ENCODE peak calls at places on chromosomes 16 and 17, in five cellular contexts. C, Y, D, U and T are unnamed samples.

GRCh38 chr17:19343256-19343630 is 19.3 kb downstream of the B9D1 start:
- DNase-seq in Y (no peak), U (no peak), D (no peak), C (no peak), T (no peak)

GRCh38 chr17:76196675-76197074 is 43.6 kb downstream of the RNF157 start:
- DNase-seq in D (no peak), C (peak), U (no peak), Y (peak), T (no peak)

GRCh38 chr16:20812510-20812909 is 6.2 kb downstream of the REXO5 start:
- DNase-seq in C (no peak), D (no peak), U (no peak), Y (no peak), T (no peak)

GRCh38 chr17:17851101-17851500 is 14.3 kb upstream of the SREBF1 start:
- DNase-seq in Y (no peak), D (no peak), U (no peak), C (peak), T (no peak)

GRCh38 chr16:20918486-20919239 is 18.1 kb downstream of the LYRM1 start:
- DNase-seq in D (no peak), C (no peak), Y (peak), U (no peak), T (peak)

GRCh38 chr16:82655315-82655714 is 28.5 kb downstream of the CDH13 start:
- DNase-seq in C (peak), U (no peak), Y (peak), D (no peak), T (peak)

GRCh38 chr16:31421587-31421986 is 6.6 kb downstream of the COX6A2 start:
- DNase-seq in U (no peak), Y (no peak), D (no peak), C (no peak), T (no peak)

GRCh38 chr16:75263963-75264445 is 12.6 kb upstream of the BCAR1 start:
- DNase-seq in C (peak), U (no peak), Y (peak), D (peak), T (no peak)

GRCh38 chr16:27374794-27375499 is 27.0 kb upstream of the IL21R start:
- DNase-seq in Y (peak), U (no peak), D (peak), C (peak), T (peak)

GRCh38 chr16:89918453-89919347 is at the start of gene MC1R:
- DNase-seq in D (peak), U (no peak), Y (peak), C (no peak), T (peak)

GRCh38 chr16:4261557-4262172 is 11.2 kb downstream of the TFAP4 start:
- DNase-seq in D (peak), U (no peak), Y (peak), C (no peak), T (peak)

GRCh38 chr17:71360301-71360700 is 760.5 kb upstream of the SOX9 start:
- DNase-seq in U (no peak), D (no peak), C (no peak), Y (no peak), T (peak)

GRCh38 chr16:48496571-48497095 is 111.4 kb upstream of the SIAH1 start:
- DNase-seq in U (no peak), D (no peak), Y (no peak), C (no peak), T (no peak)

GRCh38 chr16:19223235-19223847 is 55.3 kb downstream of the SYT17 start:
- DNase-seq in C (peak), Y (peak), D (no peak), U (no peak), T (no peak)

DNA sequence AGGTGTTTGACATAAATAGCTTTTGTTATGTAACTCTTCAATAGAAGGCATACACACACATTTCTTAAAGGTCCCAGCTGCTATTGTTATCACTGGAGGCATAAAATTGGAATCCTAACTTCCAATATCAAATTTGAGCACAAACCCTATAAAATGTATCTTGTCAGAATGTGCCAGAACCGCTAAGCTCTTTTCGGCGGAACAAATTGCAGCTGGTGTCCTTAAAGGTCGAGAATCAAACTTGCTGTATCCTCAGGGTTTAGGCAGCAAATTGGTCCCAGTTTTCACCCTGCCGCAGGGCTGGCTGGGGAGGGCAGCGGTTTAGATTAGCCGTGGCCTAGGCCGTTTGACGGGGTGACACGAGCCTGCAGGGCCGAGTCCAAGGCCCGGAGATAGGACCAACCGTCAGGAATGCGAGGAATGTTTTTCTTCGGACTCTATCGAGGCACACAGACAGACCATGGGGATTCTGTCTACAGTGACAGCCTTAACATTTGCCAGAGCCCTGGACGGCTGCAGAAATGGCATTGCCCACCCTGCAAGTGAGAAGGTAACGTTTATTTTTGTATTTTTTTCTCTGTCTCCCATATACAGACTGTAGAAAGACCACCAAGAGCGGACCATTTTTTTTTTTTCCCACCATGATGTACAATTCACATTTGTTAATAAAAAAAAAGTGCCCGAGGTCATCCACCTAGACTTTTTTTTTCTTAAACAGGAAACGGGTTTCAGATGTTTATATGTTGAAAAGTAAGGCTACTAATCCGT is 297.1 kb downstream of the IRF8 start:
- DNase-seq in U (no peak), D (no peak), C (no peak), Y (no peak), T (no peak)
- H3K4me3 ChIP-seq in U (no peak), D (no peak), C (no peak), Y (no peak), T (no peak)

DNA sequence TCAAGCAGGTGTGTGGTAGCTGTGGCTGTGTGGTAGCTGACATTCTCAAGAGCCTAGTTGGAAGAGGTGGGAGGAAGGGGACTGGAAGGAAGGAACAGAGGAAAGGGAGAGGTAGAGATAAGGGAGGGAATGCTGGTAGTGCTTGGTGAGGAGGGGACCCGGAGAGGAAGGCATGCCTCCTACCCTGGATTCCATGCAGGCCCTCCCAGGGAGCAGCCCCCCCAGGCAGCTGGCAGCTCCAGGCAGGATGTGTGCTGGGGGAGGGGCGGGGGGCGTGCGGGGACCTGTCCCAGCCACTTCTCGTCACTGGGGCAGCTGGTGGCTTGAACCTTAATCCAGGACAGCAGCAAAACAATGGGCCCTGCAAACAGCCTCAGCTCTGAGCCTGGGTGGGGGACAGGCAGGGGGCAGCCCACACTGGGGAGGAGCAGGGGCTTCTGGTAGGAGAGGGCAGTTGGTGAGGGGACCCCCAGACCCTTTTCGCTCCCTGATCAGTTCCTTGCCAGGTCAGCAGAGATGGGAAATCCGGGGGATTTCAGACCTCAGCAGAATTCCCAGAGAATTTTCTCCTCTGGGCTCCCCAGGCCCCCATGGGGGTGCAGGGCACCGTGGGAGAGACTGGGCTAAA is 27.1 kb downstream of the ARHGAP23 start:
- DNase-seq in Y (no peak), D (peak), C (peak), U (no peak), T (no peak)
- H3K4me3 ChIP-seq in Y (peak), D (peak), C (no peak), U (peak), T (peak)

GRCh38 chr17:48722924-48723554 is at the start of gene PRAC2:
- DNase-seq in C (no peak), U (no peak), D (no peak), Y (no peak), T (no peak)
- H3K4me3 ChIP-seq in C (no peak), U (no peak), D (no peak), Y (no peak), T (no peak)

DNA sequence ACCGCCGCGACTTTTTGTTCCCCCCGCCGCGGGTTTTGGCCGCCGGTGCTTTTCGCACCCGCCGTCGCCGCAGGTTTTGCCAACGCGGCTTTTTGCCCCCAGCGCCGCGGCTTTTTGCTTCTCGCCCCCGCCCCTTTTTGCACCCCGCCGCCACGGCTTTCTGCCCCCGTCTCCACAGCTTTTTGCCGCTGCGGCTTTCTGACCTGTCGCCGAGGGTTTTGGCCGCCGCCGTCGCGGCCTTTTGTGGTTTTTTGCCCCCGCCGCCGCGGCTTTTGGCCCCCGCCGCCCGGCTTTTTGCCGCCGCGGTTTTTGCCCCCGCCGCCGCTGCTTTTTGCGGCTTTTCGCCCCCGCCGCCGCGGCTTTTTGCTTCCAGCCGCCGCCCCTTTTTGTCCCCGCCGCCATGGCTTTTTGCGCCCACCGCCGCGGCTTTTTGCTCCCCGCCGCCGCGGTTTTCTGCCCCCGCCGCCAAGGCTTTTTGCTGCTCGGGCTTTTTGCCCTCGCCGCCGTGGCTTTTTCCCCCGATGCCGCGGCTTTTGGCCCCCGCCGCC is 151.1 kb downstream of the KCNJ18 start:
- DNase-seq in C (no peak), Y (no peak), U (no peak), D (no peak), T (no peak)
- H3K4me3 ChIP-seq in C (no peak), Y (no peak), U (no peak), D (no peak), T (no peak)

GRCh38 chr17:59435238-59435637 is 103.8 kb downstream of the YPEL2 start:
- DNase-seq in D (no peak), C (no peak), U (peak), Y (peak), T (peak)
- H3K4me3 ChIP-seq in D (no peak), C (no peak), U (no peak), Y (no peak), T (no peak)

GRCh38 chr16:69471121-69471520 is 46.7 kb downstream of the CYB5B start:
- DNase-seq in U (no peak), Y (no peak), D (no peak), C (no peak), T (no peak)

GRCh38 chr16:69476920-69477418 is 52.5 kb downstream of the CYB5B start:
- DNase-seq in Y (peak), U (no peak), C (no peak), D (no peak), T (peak)

GRCh38 chr16:69477546-69477945 is 53.1 kb downstream of the CYB5B start:
- DNase-seq in C (no peak), Y (peak), U (no peak), D (no peak), T (peak)

GRCh38 chr16:69478685-69479084 is 54.3 kb downstream of the CYB5B start:
- DNase-seq in Y (no peak), D (no peak), C (no peak), U (no peak), T (no peak)

DNA sequence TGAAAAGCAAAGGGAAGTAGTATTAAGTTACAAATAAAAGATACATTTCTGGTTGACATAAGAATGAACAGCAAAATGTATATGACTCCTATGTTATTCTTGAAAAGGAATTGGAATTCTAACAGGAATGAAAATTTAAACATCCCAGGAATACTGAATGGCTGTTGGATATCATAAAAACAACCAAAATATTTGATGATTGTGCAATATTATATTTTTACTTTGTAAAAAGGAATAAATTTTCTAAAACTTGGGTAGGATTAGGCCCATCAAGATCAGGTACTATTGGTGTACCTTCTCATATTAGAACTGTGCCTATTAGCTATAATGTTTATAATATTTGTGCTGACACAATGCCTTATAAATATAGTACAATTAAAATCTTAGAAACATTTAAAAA is 50.0 kb downstream of the CYB5B start:
- DNase-seq in Y (no peak), C (no peak), D (no peak), U (no peak), T (no peak)
- H3K4me3 ChIP-seq in Y (no peak), C (no peak), D (no peak), U (no peak), T (no peak)

GRCh38 chr17:77331161-77331864 is 190.5 kb downstream of the SEC14L1 start:
- DNase-seq in U (no peak), Y (peak), D (peak), C (peak), T (peak)
- H3K4me3 ChIP-seq in U (no peak), Y (peak), D (no peak), C (no peak), T (no peak)

GRCh38 chr17:40070895-40071719 is 8.3 kb downstream of the THRA start:
- DNase-seq in C (peak), Y (no peak), D (no peak), U (no peak), T (no peak)

GRCh38 chr17:40068917-40069750 is 6.4 kb downstream of the THRA start:
- DNase-seq in U (no peak), Y (peak), C (peak), D (peak), T (peak)

GRCh38 chr17:40071720-40072480 is 9.1 kb downstream of the THRA start:
- DNase-seq in U (peak), Y (peak), D (peak), C (peak), T (no peak)

GRCh38 chr17:40069751-40070643 is 7.2 kb downstream of the THRA start:
- DNase-seq in C (peak), U (no peak), D (peak), Y (peak), T (peak)

GRCh38 chr17:40070644-40070894 is 7.8 kb downstream of the THRA start:
- DNase-seq in U (no peak), C (peak), D (no peak), Y (no peak), T (no peak)
- H3K4me3 ChIP-seq in U (no peak), C (no peak), D (no peak), Y (no peak), T (no peak)

GRCh38 chr16:1926223-1926718 is 8.1 kb upstream of the HS3ST6 start:
- DNase-seq in D (no peak), Y (no peak), U (no peak), C (no peak), T (no peak)

GRCh38 chr16:1932050-1933028 is 10.7 kb downstream of the MSRB1 start:
- DNase-seq in D (no peak), C (peak), U (no peak), Y (no peak), T (no peak)

GRCh38 chr16:1930338-1930720 is 12.1 kb upstream of the HS3ST6 start:
- DNase-seq in C (no peak), Y (no peak), D (no peak), U (no peak), T (no peak)

GRCh38 chr16:1929578-1930337 is 11.5 kb upstream of the HS3ST6 start:
- DNase-seq in Y (peak), C (peak), U (no peak), D (peak), T (peak)

DNA sequence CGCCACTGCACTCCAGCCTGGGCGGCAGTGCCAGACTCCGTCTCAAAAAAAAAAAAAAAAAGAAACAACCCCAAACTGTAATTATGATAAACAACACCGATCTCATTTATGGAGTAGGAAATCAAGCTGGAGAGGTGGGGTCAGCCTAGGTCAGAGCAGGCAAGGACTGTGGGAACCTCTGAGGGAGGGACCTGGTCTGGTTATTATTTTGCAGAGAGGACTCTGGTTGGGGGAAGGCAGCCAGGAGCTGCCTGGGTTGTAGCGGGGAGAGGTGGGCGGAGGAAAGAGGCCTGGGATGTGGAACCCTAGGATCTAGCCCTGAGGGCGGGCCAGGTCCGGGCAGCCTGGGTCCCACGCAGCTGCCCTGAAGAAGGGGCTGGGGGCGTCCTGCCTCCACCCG is 10.9 kb upstream of the HS3ST6 start:
- DNase-seq in C (no peak), U (no peak), Y (no peak), D (peak), T (no peak)
- H3K4me3 ChIP-seq in C (peak), U (peak), Y (peak), D (peak), T (peak)

DNA sequence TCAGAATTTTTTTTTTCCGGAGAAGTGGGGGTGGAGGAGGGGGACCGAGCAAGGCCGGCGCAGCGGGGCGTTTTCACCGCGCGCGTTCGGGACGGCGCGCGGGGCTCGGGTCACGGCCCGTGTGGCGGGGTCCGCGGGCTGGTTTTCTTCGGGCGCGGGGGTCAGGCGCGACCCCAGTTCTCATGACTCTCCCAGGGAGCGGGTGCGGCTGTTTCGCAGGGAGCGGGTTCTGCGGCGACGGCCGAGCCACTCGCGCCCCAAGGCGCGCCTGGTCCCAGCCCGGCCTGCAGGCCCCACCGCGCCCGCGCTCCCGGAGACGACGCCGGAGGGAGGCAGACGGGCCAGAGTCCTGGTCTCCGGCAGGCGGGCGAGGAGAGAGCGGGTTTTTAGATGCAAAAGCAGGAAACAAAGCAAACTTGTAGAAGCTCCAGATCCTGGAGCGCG is 1.0 kb downstream of the BAHCC1 start:
- DNase-seq in C (peak), Y (no peak), U (no peak), D (no peak), T (no peak)
- H3K4me3 ChIP-seq in C (peak), Y (peak), U (peak), D (peak), T (peak)